ENCODE peak calls at places on chromosomes 13 and 19, in seven cellular contexts. P is omental fat pad, Z is substantia nigra, Q is nucleus accumbens, A is upper lobe of right lung, J is fibroblast of mammary gland, T is pons. W is an unnamed sample.

GRCh38 chr13:112674412-112675383 is 15.1 kb upstream of the ATP11A start:
- DNase-seq in P (no peak), Z (no peak), Q (no peak), A (peak; percentile 22), J (no peak), T (no peak), W (no peak)

GRCh38 chr13:30421093-30422055 is 919 bp upstream of the UBE2L5 start:
- DNase-seq in P (no peak), Z (peak; percentile 41), Q (no peak), A (peak; percentile 93), J (peak; percentile 81), T (peak; percentile 56), W (peak; percentile 93)

GRCh38 chr19:16456652-16457194 is 15.0 kb downstream of the EPS15L1 start:
- DNase-seq in P (no peak), Z (no peak), Q (no peak), A (no peak), J (no peak), T (no peak), W (no peak)

GRCh38 chr13:50617134-50617721 is 226.3 kb downstream of the DLEU7 start:
- DNase-seq in P (no peak), Z (no peak), Q (no peak), A (no peak), J (peak; percentile 91), T (no peak), W (peak; percentile 45)

GRCh38 chr13:27171244-27171829 is at the start of gene USP12:
- DNase-seq in P (no peak), Z (peak; percentile 54), Q (no peak), A (peak; percentile 77), J (peak; percentile 25), T (no peak), W (peak; percentile 19)

GRCh38 chr19:31459430-31459829 is 110.2 kb upstream of the TSHZ3 start:
- DNase-seq in P (no peak), Z (no peak), Q (no peak), A (no peak), J (peak; percentile 6), T (no peak), W (no peak)

GRCh38 chr13:108835082-108835481 is 205.7 kb downstream of the MYO16 start:
- DNase-seq in P (no peak), Z (no peak), Q (no peak), A (no peak), J (no peak), T (no peak), W (no peak)

GRCh38 chr19:51807111-51807701 is 12.2 kb downstream of the FPR3 start:
- DNase-seq in P (no peak), Z (no peak), Q (no peak), A (no peak), J (peak; percentile 18), T (no peak), W (no peak)

GRCh38 chr19:42122691-42123607 is 9.3 kb downstream of the POU2F2 start:
- DNase-seq in P (no peak), Z (no peak), Q (no peak), A (no peak), J (no peak), T (no peak), W (no peak)

GRCh38 chr19:6020972-6021805 is 43.2 kb upstream of the RANBP3 start:
- DNase-seq in P (no peak), Z (no peak), Q (no peak), A (no peak), J (no peak), T (no peak), W (no peak)

W was measured in fibroblast of gingiva.